ENCODE peak calls at places on chromosomes 4 and X, in four cellular contexts. K, J, Q and F are unnamed samples.

GRCh38 chrX:24426340-24426913 is 38.7 kb upstream of the PDK3 start:
- DNase-seq in K (peak; percentile 70), J (no peak), Q (peak; percentile 50), F (peak; percentile 9)

GRCh38 chr4:6349896-6350295 is 80.2 kb downstream of the WFS1 start:
- DNase-seq in K (no peak), J (peak; percentile 43), Q (no peak), F (peak; percentile 51)

GRCh38 chr4:142579483-142579882 is 266.6 kb downstream of the INPP4B start:
- DNase-seq in K (no peak), J (peak; percentile 13), Q (no peak), F (peak; percentile 54)

GRCh38 chrX:17842769-17843525 is 18.2 kb downstream of the RAI2 start:
- DNase-seq in K (no peak), J (no peak), Q (no peak), F (no peak)

GRCh38 chr4:189178125-189178746 is 762.4 kb upstream of the FRG1 start:
- DNase-seq in K (no peak), J (no peak), Q (peak; percentile 74), F (no peak)

GRCh38 chr4:3791910-3792542 is 25.8 kb downstream of the ADRA2C start:
- DNase-seq in K (no peak), J (peak; percentile 30), Q (peak; percentile 85), F (peak; percentile 48)

GRCh38 chr4:6472387-6473263 is at the start of gene PPP2R2C:
- DNase-seq in K (no peak), J (no peak), Q (peak; percentile 62), F (no peak)

GRCh38 chrX:24243692-24244091 is 70.2 kb downstream of the SUPT20HL2 start:
- DNase-seq in K (no peak), J (no peak), Q (no peak), F (peak; percentile 77)

GRCh38 chr4:1246901-1247810 is 1.8 kb downstream of the CTBP1 start:
- DNase-seq in K (no peak), J (no peak), Q (peak; percentile 38), F (peak; percentile 37)

GRCh38 chrX:18098704-18099103 is 122.0 kb downstream of the BEND2 start:
- DNase-seq in K (no peak), J (no peak), Q (peak; percentile 14), F (no peak)

GRCh38 chr4:1542516-1543320 is 136.5 kb upstream of the NKX1-1 start:
- DNase-seq in K (no peak), J (no peak), Q (no peak), F (no peak)

GRCh38 chr4:146520894-146521542 is 722 bp downstream of the SLC10A7 start:
- DNase-seq in K (no peak), J (peak; percentile 81), Q (peak; percentile 7), F (peak; percentile 83)

GRCh38 chr4:147548251-147548650 is 67.4 kb downstream of the EDNRA start:
- DNase-seq in K (no peak), J (peak; percentile 23), Q (no peak), F (no peak)

GRCh38 chrX:42680651-42681050 is 97.3 kb downstream of the PPP1R2C start:
- DNase-seq in K (no peak), J (peak; percentile 26), Q (peak; percentile 39), F (no peak)

GRCh38 chrX:145405012-145405411 is 157.7 kb downstream of the SPANXN1 start:
- DNase-seq in K (no peak), J (peak; percentile 3), Q (peak; percentile 36), F (peak; percentile 30)

GRCh38 chr4:81164623-81165416 is 50.2 kb downstream of the PRKG2 start:
- DNase-seq in K (peak; percentile 81), J (peak; percentile 77), Q (no peak), F (no peak)

GRCh38 chr4:25890653-25891485 is 23.2 kb upstream of the SMIM20 start:
- DNase-seq in K (no peak), J (no peak), Q (peak; percentile 53), F (no peak)

GRCh38 chrX:117743469-117744251 is 372.9 kb downstream of the KLHL13 start:
- DNase-seq in K (no peak), J (no peak), Q (peak; percentile 47), F (peak; percentile 58)

GRCh38 chrX:131778269-131779218 is 234.7 kb downstream of the OR13H1 start:
- DNase-seq in K (no peak), J (peak; percentile 56), Q (no peak), F (peak; percentile 84)

GRCh38 chr4:3231431-3231980 is 17.5 kb upstream of the MSANTD1 start:
- DNase-seq in K (no peak), J (peak; percentile 23), Q (no peak), F (no peak)

GRCh38 chr4:173538148-173538902 is 8.3 kb upstream of the HAND2 start:
- DNase-seq in K (no peak), J (no peak), Q (peak; percentile 58), F (peak; percentile 71)
- TF ChIP-seq EZH2 in K (peak; percentile 75), J (peak; percentile 24), Q (peak; percentile 55), F (no peak)

DNA sequence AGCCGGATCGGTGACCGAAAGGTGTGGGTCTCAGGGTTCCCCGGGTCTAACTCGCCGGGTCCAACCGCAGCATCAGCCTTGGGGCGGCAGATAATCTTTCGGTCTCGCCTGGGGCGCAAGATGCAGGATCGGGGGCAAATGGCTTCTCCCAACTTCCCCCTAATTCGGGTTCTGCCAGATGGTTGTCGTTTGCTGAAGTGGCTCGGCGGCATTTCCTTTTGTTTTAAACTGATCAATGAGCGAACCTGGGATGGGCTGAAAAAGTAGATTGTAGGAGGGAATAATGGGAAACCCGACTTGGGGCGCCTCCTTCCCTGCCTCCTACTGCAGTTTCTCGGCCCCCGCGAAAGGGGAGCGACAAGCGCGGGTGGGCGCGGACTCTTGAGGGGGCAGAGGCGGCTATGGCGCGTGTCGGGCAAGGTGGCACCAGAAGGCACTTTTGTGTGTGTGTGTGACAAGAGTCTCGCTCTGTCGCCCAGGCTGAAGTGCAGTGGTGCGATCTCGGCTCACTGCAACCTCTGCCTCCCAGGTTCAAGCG is 3.1 kb downstream of the PDGFRA start:
- DNase-seq in K (no peak), J (peak; percentile 30), Q (peak; percentile 36), F (no peak)
- TF ChIP-seq EZH2 in K (peak; percentile 32), J (no peak), Q (peak; percentile 92), F (peak; percentile 21)

GRCh38 chr4:112518675-112519074 is 2.7 kb upstream of the NEUROG2 start:
- DNase-seq in K (no peak), J (no peak), Q (no peak), F (no peak)
- TF ChIP-seq EZH2 in K (no peak), J (no peak), Q (peak; percentile 47), F (no peak)

GRCh38 chrX:50871922-50872453 is 38.5 kb upstream of the BMP15 start:
- DNase-seq in K (no peak), J (peak; percentile 11), Q (no peak), F (no peak)
- TF ChIP-seq EZH2 in K (no peak), J (no peak), Q (no peak), F (no peak)